ENCODE peak calls at places on chromosomes 4 and X, in seven cellular contexts. P, W, Q, N, D, F and E are unnamed samples. For H3K36me3, the result is how much of the 10 kb centered on the place peaks cover.

GRCh38 chr4:89111833-89112563 is 665 bp downstream of the TIGD2 start:
- DNase-seq in P (peak), F (no peak), D (no peak), N (no peak), W (no peak), Q (no peak), E (no peak)

GRCh38 chrX:54826598-54826997 is 19.1 kb downstream of the MAGED2 start:
- DNase-seq in F (no peak), N (no peak), Q (no peak), P (no peak), W (no peak), D (no peak), E (no peak)

GRCh38 chr4:104975617-104976016 is 171.1 kb upstream of the TET2 start:
- DNase-seq in P (no peak), W (no peak), D (no peak), N (no peak), Q (no peak), F (no peak), E (no peak)

GRCh38 chr4:25913056-25913850 is 767 bp upstream of the SMIM20 start:
- DNase-seq in N (peak), P (no peak), W (peak), D (peak), F (no peak), Q (peak), E (no peak)

GRCh38 chrX:6184900-6185515 is 43.7 kb downstream of the NLGN4X start:
- DNase-seq in D (no peak), Q (no peak), F (no peak), N (no peak), W (no peak), P (no peak), E (no peak)

GRCh38 chrX:38375888-38376287 is 23.5 kb downstream of the OTC start:
- DNase-seq in Q (no peak), P (peak), W (no peak), N (no peak), D (no peak), F (no peak), E (no peak)

GRCh38 chr4:156941940-156942548 is 29.6 kb downstream of the PDGFC start:
- DNase-seq in W (peak), N (peak), F (peak), D (no peak), P (peak), Q (peak), E (no peak)

GRCh38 chr4:157226601-157227000 is 6.1 kb downstream of the GRIA2 start:
- DNase-seq in Q (no peak), P (no peak), N (no peak), D (no peak), F (no peak), W (no peak), E (no peak)

GRCh38 chr4:157265281-157265680 is 44.8 kb downstream of the GRIA2 start:
- DNase-seq in W (no peak), N (no peak), Q (no peak), P (no peak), D (no peak), F (no peak), E (no peak)

GRCh38 chr4:102614801-102615200 is 113.6 kb downstream of the NFKB1 start:
- DNase-seq in D (no peak), P (no peak), N (no peak), Q (no peak), W (no peak), F (no peak), E (no peak)

GRCh38 chr4:122603156-122603574 is 17.7 kb downstream of the IL21 start:
- DNase-seq in F (no peak), P (no peak), W (no peak), Q (no peak), N (no peak), D (no peak), E (no peak)

GRCh38 chr4:162285753-162286152 is 122.0 kb upstream of the FSTL5 start:
- DNase-seq in W (no peak), D (no peak), P (no peak), N (no peak), F (no peak), Q (no peak), E (no peak)

DNA sequence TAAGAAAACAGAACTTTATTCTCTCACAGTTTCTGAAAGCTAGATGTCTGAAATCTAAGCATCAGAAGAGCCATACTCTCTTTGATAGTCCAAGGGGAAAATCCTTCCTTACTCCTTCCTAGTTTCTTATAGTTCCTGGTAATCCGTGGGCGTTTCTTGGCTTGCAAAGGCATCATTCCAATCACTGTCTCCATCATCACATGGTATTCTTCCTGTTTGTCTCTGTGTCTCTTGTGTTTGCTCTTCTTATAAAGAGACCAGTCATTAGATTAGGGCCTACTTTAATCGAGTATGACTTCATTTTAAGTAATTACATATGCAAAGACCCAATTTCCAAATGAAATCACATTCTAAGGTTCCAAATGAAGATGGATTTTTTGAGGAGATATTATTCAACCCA is 118.9 kb upstream of the FSTL5 start:
- DNase-seq in N (no peak), D (no peak), Q (no peak), F (no peak), W (no peak), P (no peak), E (no peak)
- H3K36me3 ChIP-seq in N (under half), D (under half), Q (under half), F (under half), W (under half), P (under half), E (under half)

DNA sequence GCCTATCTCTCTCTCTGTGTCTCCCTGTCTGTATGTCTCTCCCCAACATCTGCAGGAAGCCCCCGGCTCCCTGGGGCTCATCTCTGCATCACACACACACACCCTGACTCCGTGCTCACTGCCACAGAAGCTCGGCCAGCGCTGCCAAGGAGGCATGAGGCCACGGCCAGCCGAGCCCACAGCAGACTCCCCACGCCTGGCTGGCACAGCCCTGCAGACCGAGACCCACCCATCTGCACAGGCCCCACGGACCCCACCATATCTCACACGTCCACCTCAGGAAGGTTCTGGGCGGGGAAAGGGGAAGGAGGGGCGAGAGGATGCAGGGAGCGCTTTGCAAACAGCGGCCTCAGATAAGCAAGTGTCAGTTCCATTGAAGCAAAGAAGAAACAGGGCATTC is 28.5 kb upstream of the SLC25A6 start:
- DNase-seq in Q (no peak), P (no peak), D (no peak), W (peak), N (no peak), F (no peak), E (no peak)
- H3K36me3 ChIP-seq in Q (under half), P (under half), D (under half), W (under half), N (under half), F (half or more), E (under half)

GRCh38 chr4:74314944-74315343 is 6.7 kb downstream of the EPGN start:
- DNase-seq in N (no peak), D (no peak), W (no peak), Q (no peak), F (no peak), P (no peak), E (no peak)
- H3K36me3 ChIP-seq in N (under half), D (under half), W (under half), Q (under half), F (under half), P (under half), E (under half)

GRCh38 chrX:136868283-136869055 is 12.1 kb downstream of the RBMX start:
- DNase-seq in N (no peak), F (no peak), D (no peak), Q (no peak), P (no peak), W (no peak), E (no peak)

GRCh38 chrX:136867096-136867491 is 13.4 kb downstream of the RBMX start:
- DNase-seq in Q (no peak), N (no peak), W (no peak), F (no peak), D (no peak), P (peak), E (no peak)

GRCh38 chrX:136872091-136872700 is 8.3 kb downstream of the RBMX start:
- DNase-seq in P (no peak), N (no peak), D (no peak), Q (no peak), W (no peak), F (no peak), E (no peak)

GRCh38 chrX:136867518-136867917 is 13.0 kb downstream of the RBMX start:
- DNase-seq in N (no peak), D (no peak), Q (no peak), W (no peak), F (no peak), P (peak), E (no peak)

GRCh38 chrX:136870064-136870463 is 10.5 kb downstream of the RBMX start:
- DNase-seq in W (no peak), P (no peak), N (no peak), D (no peak), F (no peak), Q (no peak), E (no peak)
- H3K36me3 ChIP-seq in W (half or more), P (under half), N (under half), D (under half), F (under half), Q (under half), E (under half)

DNA sequence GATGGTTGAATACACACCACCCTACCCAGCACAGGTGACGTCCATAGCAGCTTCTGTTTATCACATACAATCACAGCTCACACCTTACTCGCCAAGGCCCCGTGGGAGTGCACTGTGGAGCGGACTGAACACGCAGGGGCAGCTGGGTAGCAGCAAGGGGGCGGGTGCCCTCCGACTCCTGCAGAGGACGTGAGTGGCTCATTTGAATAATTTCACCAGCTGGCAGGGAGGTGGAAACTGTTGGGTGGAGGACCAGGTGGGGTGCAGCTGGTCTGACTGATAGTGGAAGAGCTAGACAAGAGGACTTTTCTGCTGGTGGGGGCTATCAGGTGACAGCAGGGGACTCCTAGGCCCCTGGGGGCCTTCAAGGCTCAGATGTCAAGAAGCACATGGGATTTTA is 16.3 kb downstream of the MAN2B2 start:
- DNase-seq in Q (no peak), N (no peak), F (no peak), P (no peak), W (no peak), D (no peak), E (no peak)
- H3K36me3 ChIP-seq in Q (under half), N (under half), F (half or more), P (under half), W (half or more), D (under half), E (under half)